ENCODE peak calls at places on chromosomes 3 and 15, in nine cellular contexts. One of them, this sample, is unnamed.

GRCh38 chr3:32138545-32139104 is 32.2 kb downstream of the GPD1L start:
- DNase-seq in type B pancreatic cell: no peak
- DNase-seq in T-cell: peak; percentile 2
- DNase-seq in midbrain: no peak
- DNase-seq in activated CD4-positive, alpha-beta T cell treated with anti-CD3 and anti-CD28 coated beads, Interleukin-2, amount 10 ng/mL, durations not matched to agents 7 days and 5 days: no peak
- DNase-seq in HS-27A: no peak
- DNase-seq in ELF-1: no peak
- DNase-seq in iPS-NIHi11: no peak
- DNase-seq in coronary artery: no peak
- DNase-seq in this sample: no peak

GRCh38 chr3:187729598-187729997 is 15.7 kb downstream of the BCL6 start:
- DNase-seq in coronary artery: no peak
- DNase-seq in HS-27A: no peak
- DNase-seq in iPS-NIHi11: no peak
- DNase-seq in type B pancreatic cell: no peak
- DNase-seq in ELF-1: no peak
- DNase-seq in T-cell: no peak
- DNase-seq in activated CD4-positive, alpha-beta T cell treated with anti-CD3 and anti-CD28 coated beads, Interleukin-2, amount 10 ng/mL, durations not matched to agents 7 days and 5 days: no peak
- DNase-seq in midbrain: no peak
- DNase-seq in this sample: no peak

GRCh38 chr3:10309736-10310135 is 11.2 kb downstream of the SEC13 start:
- DNase-seq in iPS-NIHi11: no peak
- DNase-seq in HS-27A: no peak
- DNase-seq in ELF-1: no peak
- DNase-seq in midbrain: no peak
- DNase-seq in coronary artery: no peak
- DNase-seq in activated CD4-positive, alpha-beta T cell treated with anti-CD3 and anti-CD28 coated beads, Interleukin-2, amount 10 ng/mL, durations not matched to agents 7 days and 5 days: no peak
- DNase-seq in T-cell: no peak
- DNase-seq in type B pancreatic cell: no peak
- DNase-seq in this sample: no peak

GRCh38 chr15:82643992-82644391 is 3.2 kb downstream of the CPEB1 start:
- DNase-seq in ELF-1: peak; percentile 34
- DNase-seq in activated CD4-positive, alpha-beta T cell treated with anti-CD3 and anti-CD28 coated beads, Interleukin-2, amount 10 ng/mL, durations not matched to agents 7 days and 5 days: no peak
- DNase-seq in T-cell: no peak
- DNase-seq in midbrain: no peak
- DNase-seq in HS-27A: no peak
- DNase-seq in coronary artery: no peak
- DNase-seq in type B pancreatic cell: no peak
- DNase-seq in iPS-NIHi11: peak; percentile 18
- DNase-seq in this sample: no peak

GRCh38 chr3:39267631-39268553 is 11.9 kb downstream of the CX3CR1 start:
- DNase-seq in iPS-NIHi11: no peak
- DNase-seq in coronary artery: no peak
- DNase-seq in ELF-1: no peak
- DNase-seq in T-cell: peak; percentile 69
- DNase-seq in midbrain: no peak
- DNase-seq in activated CD4-positive, alpha-beta T cell treated with anti-CD3 and anti-CD28 coated beads, Interleukin-2, amount 10 ng/mL, durations not matched to agents 7 days and 5 days: peak; percentile 82
- DNase-seq in type B pancreatic cell: no peak
- DNase-seq in HS-27A: no peak
- DNase-seq in this sample: no peak

GRCh38 chr3:46477145-46477544 is 12.4 kb upstream of the LTF start:
- DNase-seq in midbrain: no peak
- DNase-seq in T-cell: no peak
- DNase-seq in ELF-1: no peak
- DNase-seq in activated CD4-positive, alpha-beta T cell treated with anti-CD3 and anti-CD28 coated beads, Interleukin-2, amount 10 ng/mL, durations not matched to agents 7 days and 5 days: no peak
- DNase-seq in type B pancreatic cell: no peak
- DNase-seq in coronary artery: peak; percentile 54
- DNase-seq in HS-27A: no peak
- DNase-seq in iPS-NIHi11: no peak
- DNase-seq in this sample: no peak

GRCh38 chr15:62958528-62958927 is 84.0 kb upstream of the TPM1 start:
- DNase-seq in midbrain: peak; percentile 18
- DNase-seq in type B pancreatic cell: no peak
- DNase-seq in ELF-1: no peak
- DNase-seq in HS-27A: no peak
- DNase-seq in coronary artery: no peak
- DNase-seq in iPS-NIHi11: no peak
- DNase-seq in activated CD4-positive, alpha-beta T cell treated with anti-CD3 and anti-CD28 coated beads, Interleukin-2, amount 10 ng/mL, durations not matched to agents 7 days and 5 days: no peak
- DNase-seq in T-cell: no peak
- DNase-seq in this sample: peak; percentile 70

GRCh38 chr15:36415643-36416042 is 163.8 kb upstream of the CDIN1 start:
- DNase-seq in T-cell: no peak
- DNase-seq in activated CD4-positive, alpha-beta T cell treated with anti-CD3 and anti-CD28 coated beads, Interleukin-2, amount 10 ng/mL, durations not matched to agents 7 days and 5 days: no peak
- DNase-seq in HS-27A: no peak
- DNase-seq in iPS-NIHi11: no peak
- DNase-seq in type B pancreatic cell: no peak
- DNase-seq in coronary artery: no peak
- DNase-seq in ELF-1: no peak
- DNase-seq in midbrain: no peak
- DNase-seq in this sample: no peak

GRCh38 chr3:139044366-139045210 is at the start of gene PRR23C:
- DNase-seq in ELF-1: no peak
- DNase-seq in coronary artery: no peak
- DNase-seq in midbrain: no peak
- DNase-seq in HS-27A: no peak
- DNase-seq in iPS-NIHi11: peak; percentile 36
- DNase-seq in activated CD4-positive, alpha-beta T cell treated with anti-CD3 and anti-CD28 coated beads, Interleukin-2, amount 10 ng/mL, durations not matched to agents 7 days and 5 days: no peak
- DNase-seq in T-cell: no peak
- DNase-seq in type B pancreatic cell: no peak
- DNase-seq in this sample: peak; percentile 54

GRCh38 chr3:41327718-41328117 is 128.4 kb downstream of the CTNNB1 start:
- DNase-seq in activated CD4-positive, alpha-beta T cell treated with anti-CD3 and anti-CD28 coated beads, Interleukin-2, amount 10 ng/mL, durations not matched to agents 7 days and 5 days: no peak
- DNase-seq in coronary artery: no peak
- DNase-seq in T-cell: no peak
- DNase-seq in type B pancreatic cell: no peak
- DNase-seq in HS-27A: no peak
- DNase-seq in midbrain: no peak
- DNase-seq in ELF-1: peak; percentile 37
- DNase-seq in iPS-NIHi11: no peak
- DNase-seq in this sample: no peak

GRCh38 chr3:189690237-189690636 is 59.0 kb downstream of the TP63 start:
- DNase-seq in HS-27A: no peak
- DNase-seq in ELF-1: no peak
- DNase-seq in activated CD4-positive, alpha-beta T cell treated with anti-CD3 and anti-CD28 coated beads, Interleukin-2, amount 10 ng/mL, durations not matched to agents 7 days and 5 days: no peak
- DNase-seq in coronary artery: no peak
- DNase-seq in T-cell: no peak
- DNase-seq in type B pancreatic cell: no peak
- DNase-seq in iPS-NIHi11: no peak
- DNase-seq in midbrain: no peak
- DNase-seq in this sample: no peak

GRCh38 chr3:64509216-64509615 is 178.6 kb downstream of the ADAMTS9 start:
- DNase-seq in midbrain: no peak
- DNase-seq in iPS-NIHi11: no peak
- DNase-seq in T-cell: no peak
- DNase-seq in type B pancreatic cell: no peak
- DNase-seq in HS-27A: no peak
- DNase-seq in coronary artery: no peak
- DNase-seq in activated CD4-positive, alpha-beta T cell treated with anti-CD3 and anti-CD28 coated beads, Interleukin-2, amount 10 ng/mL, durations not matched to agents 7 days and 5 days: no peak
- DNase-seq in ELF-1: no peak
- DNase-seq in this sample: no peak

GRCh38 chr3:176075491-176075890 is 1121.8 kb downstream of the TBL1XR1 start:
- DNase-seq in type B pancreatic cell: no peak
- DNase-seq in ELF-1: no peak
- DNase-seq in T-cell: no peak
- DNase-seq in HS-27A: no peak
- DNase-seq in activated CD4-positive, alpha-beta T cell treated with anti-CD3 and anti-CD28 coated beads, Interleukin-2, amount 10 ng/mL, durations not matched to agents 7 days and 5 days: no peak
- DNase-seq in iPS-NIHi11: no peak
- DNase-seq in midbrain: no peak
- DNase-seq in coronary artery: no peak
- DNase-seq in this sample: no peak

GRCh38 chr3:155270485-155271342 is 22.8 kb downstream of the STRIT1 start:
- DNase-seq in type B pancreatic cell: no peak
- DNase-seq in activated CD4-positive, alpha-beta T cell treated with anti-CD3 and anti-CD28 coated beads, Interleukin-2, amount 10 ng/mL, durations not matched to agents 7 days and 5 days: no peak
- DNase-seq in coronary artery: no peak
- DNase-seq in midbrain: no peak
- DNase-seq in HS-27A: no peak
- DNase-seq in T-cell: no peak
- DNase-seq in ELF-1: peak; percentile 71
- DNase-seq in iPS-NIHi11: no peak
- DNase-seq in this sample: no peak

This sample was measured in right lobe of liver.